ENCODE peak calls at places on chromosomes 16 and 17, in five cellular contexts. One of them, this sample, is unnamed.

GRCh38 chr17:78735832-78736525 is 46.1 kb downstream of the CYTH1 start:
- DNase-seq in K562: peak
- DNase-seq in A549: no peak
- DNase-seq in H1: no peak
- DNase-seq in HepG2: peak
- DNase-seq in this sample: no peak

GRCh38 chr17:2957631-2958286 is 105.6 kb downstream of the OR1D5 start:
- DNase-seq in K562: no peak
- DNase-seq in A549: no peak
- DNase-seq in H1: no peak
- DNase-seq in HepG2: no peak
- DNase-seq in this sample: no peak

GRCh38 chr16:4402439-4403132 is 13.8 kb downstream of the CORO7 start:
- DNase-seq in K562: peak
- DNase-seq in A549: peak
- DNase-seq in H1: no peak
- DNase-seq in HepG2: peak
- DNase-seq in this sample: no peak

GRCh38 chr17:28078443-28079229 is 36.2 kb downstream of the NLK start:
- DNase-seq in K562: no peak
- DNase-seq in A549: no peak
- DNase-seq in H1: no peak
- DNase-seq in HepG2: no peak
- DNase-seq in this sample: no peak

GRCh38 chr16:58020628-58021521 is 4.7 kb upstream of the MMP15 start:
- DNase-seq in K562: peak
- DNase-seq in A549: peak
- DNase-seq in H1: no peak
- DNase-seq in HepG2: peak
- DNase-seq in this sample: no peak

GRCh38 chr17:21463204-21463661 is 87.1 kb downstream of the KCNJ12 start:
- DNase-seq in K562: no peak
- DNase-seq in A549: no peak
- DNase-seq in H1: no peak
- DNase-seq in HepG2: no peak
- DNase-seq in this sample: no peak

GRCh38 chr17:39812466-39812865 is 51.6 kb downstream of the IKZF3 start:
- DNase-seq in K562: no peak
- DNase-seq in A549: no peak
- DNase-seq in H1: no peak
- DNase-seq in HepG2: no peak
- DNase-seq in this sample: no peak

GRCh38 chr17:5557485-5557884 is 26.8 kb downstream of the NLRP1 start:
- DNase-seq in K562: no peak
- DNase-seq in A549: no peak
- DNase-seq in H1: no peak
- DNase-seq in HepG2: no peak
- DNase-seq in this sample: no peak

GRCh38 chr16:67396159-67396774 is 3.0 kb upstream of the TPPP3 start:
- DNase-seq in K562: peak
- DNase-seq in A549: peak
- DNase-seq in H1: no peak
- DNase-seq in HepG2: peak
- DNase-seq in this sample: no peak

GRCh38 chr17:77424585-77425344 is 284.0 kb downstream of the SEC14L1 start:
- DNase-seq in K562: peak
- DNase-seq in A549: no peak
- DNase-seq in H1: no peak
- DNase-seq in HepG2: no peak
- DNase-seq in this sample: no peak
- TF ChIP-seq KDM1A in K562: no peak
- TF ChIP-seq KDM1A in A549: peak
- TF ChIP-seq KDM1A in H1: peak
- TF ChIP-seq KDM1A in HepG2: no peak
- TF ChIP-seq KDM1A in this sample: no peak

GRCh38 chr17:71634376-71634775 is 486.4 kb upstream of the SOX9 start:
- DNase-seq in K562: no peak
- DNase-seq in A549: no peak
- DNase-seq in H1: no peak
- DNase-seq in HepG2: no peak
- DNase-seq in this sample: no peak

GRCh38 chr17:71633391-71633849 is 487.4 kb upstream of the SOX9 start:
- DNase-seq in K562: no peak
- DNase-seq in A549: peak
- DNase-seq in H1: no peak
- DNase-seq in HepG2: no peak
- DNase-seq in this sample: no peak

GRCh38 chr17:71628306-71628705 is 492.5 kb upstream of the SOX9 start:
- DNase-seq in K562: no peak
- DNase-seq in A549: no peak
- DNase-seq in H1: no peak
- DNase-seq in HepG2: no peak
- DNase-seq in this sample: no peak

GRCh38 chr17:71632328-71632727 is 488.5 kb upstream of the SOX9 start:
- DNase-seq in K562: no peak
- DNase-seq in A549: no peak
- DNase-seq in H1: no peak
- DNase-seq in HepG2: no peak
- DNase-seq in this sample: no peak

DNA sequence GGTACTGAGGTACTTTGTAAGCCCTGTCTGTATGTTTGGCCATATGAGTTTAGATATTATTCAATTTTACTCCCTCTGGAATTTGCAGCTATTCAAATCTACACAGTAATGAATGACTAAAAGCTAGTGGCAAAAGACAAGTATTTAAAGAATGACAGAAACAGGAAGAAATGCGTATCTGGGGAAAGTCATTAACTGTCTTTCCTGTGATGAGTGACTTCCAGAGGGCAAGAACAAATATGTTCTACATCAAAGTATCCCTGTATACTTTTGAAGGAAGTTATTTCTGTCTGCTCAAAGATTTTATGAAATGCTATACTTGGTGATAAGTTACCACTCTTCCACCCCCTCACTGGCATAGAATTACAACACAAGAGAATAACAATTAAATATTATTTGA is 489.3 kb upstream of the SOX9 start:
- DNase-seq in K562: no peak
- DNase-seq in A549: no peak
- DNase-seq in H1: no peak
- DNase-seq in HepG2: no peak
- DNase-seq in this sample: no peak
- TF ChIP-seq KDM1A in K562: no peak
- TF ChIP-seq KDM1A in A549: no peak
- TF ChIP-seq KDM1A in H1: no peak
- TF ChIP-seq KDM1A in HepG2: no peak
- TF ChIP-seq KDM1A in this sample: no peak

GRCh38 chr17:51912939-51913338 is 245.6 kb downstream of the CA10 start:
- DNase-seq in K562: no peak
- DNase-seq in A549: no peak
- DNase-seq in H1: no peak
- DNase-seq in HepG2: no peak
- DNase-seq in this sample: no peak

GRCh38 chr17:51913491-51913890 is 245.0 kb downstream of the CA10 start:
- DNase-seq in K562: no peak
- DNase-seq in A549: no peak
- DNase-seq in H1: no peak
- DNase-seq in HepG2: no peak
- DNase-seq in this sample: no peak

GRCh38 chr17:51908841-51909537 is 249.5 kb downstream of the CA10 start:
- DNase-seq in K562: no peak
- DNase-seq in A549: no peak
- DNase-seq in H1: no peak
- DNase-seq in HepG2: no peak
- DNase-seq in this sample: no peak

GRCh38 chr17:51909971-51910370 is 248.5 kb downstream of the CA10 start:
- DNase-seq in K562: no peak
- DNase-seq in A549: no peak
- DNase-seq in H1: no peak
- DNase-seq in HepG2: no peak
- DNase-seq in this sample: no peak

DNA sequence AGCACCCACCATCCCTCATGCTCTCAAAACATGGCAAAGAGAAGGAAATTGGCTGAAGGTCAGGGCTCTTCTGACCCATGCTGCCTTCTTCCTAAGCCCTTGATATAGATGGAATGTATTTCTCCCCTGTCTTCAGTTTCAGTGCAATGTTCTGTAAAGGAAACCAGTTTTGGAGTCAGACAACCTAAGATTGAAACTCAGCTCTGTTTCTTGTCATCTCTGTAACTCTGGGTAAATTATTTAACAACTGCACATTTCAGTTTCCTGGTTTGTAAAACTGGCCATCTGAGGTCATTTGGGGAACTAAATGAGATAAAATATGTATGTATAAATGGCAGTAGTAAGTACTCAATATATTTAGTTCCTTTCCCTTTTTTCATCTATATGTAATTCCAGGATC is 243.9 kb downstream of the CA10 start:
- DNase-seq in K562: no peak
- DNase-seq in A549: no peak
- DNase-seq in H1: no peak
- DNase-seq in HepG2: no peak
- DNase-seq in this sample: no peak
- TF ChIP-seq KDM1A in K562: no peak
- TF ChIP-seq KDM1A in A549: no peak
- TF ChIP-seq KDM1A in H1: no peak
- TF ChIP-seq KDM1A in HepG2: no peak
- TF ChIP-seq KDM1A in this sample: no peak

GRCh38 chr17:17414316-17414937 is 62.4 kb upstream of the MED9 start:
- DNase-seq in K562: no peak
- DNase-seq in A549: no peak
- DNase-seq in H1: no peak
- DNase-seq in HepG2: no peak
- DNase-seq in this sample: no peak
- TF ChIP-seq KDM1A in K562: no peak
- TF ChIP-seq KDM1A in A549: no peak
- TF ChIP-seq KDM1A in H1: no peak
- TF ChIP-seq KDM1A in HepG2: no peak
- TF ChIP-seq KDM1A in this sample: no peak

GRCh38 chr16:89696598-89697128 is 4.8 kb downstream of the SPATA2L start:
- DNase-seq in K562: peak
- DNase-seq in A549: no peak
- DNase-seq in H1: no peak
- DNase-seq in HepG2: no peak
- DNase-seq in this sample: no peak
- TF ChIP-seq KDM1A in K562: no peak
- TF ChIP-seq KDM1A in A549: no peak
- TF ChIP-seq KDM1A in H1: no peak
- TF ChIP-seq KDM1A in HepG2: no peak
- TF ChIP-seq KDM1A in this sample: no peak

GRCh38 chr17:64420143-64420670 is 28.7 kb upstream of the MILR1 start:
- DNase-seq in K562: peak
- DNase-seq in A549: peak
- DNase-seq in H1: no peak
- DNase-seq in HepG2: peak
- DNase-seq in this sample: no peak
- TF ChIP-seq KDM1A in K562: no peak
- TF ChIP-seq KDM1A in A549: no peak
- TF ChIP-seq KDM1A in H1: no peak
- TF ChIP-seq KDM1A in HepG2: no peak
- TF ChIP-seq KDM1A in this sample: no peak

GRCh38 chr16:81752876-81753227 is 26.2 kb upstream of the PLCG2 start:
- DNase-seq in K562: no peak
- DNase-seq in A549: no peak
- DNase-seq in H1: no peak
- DNase-seq in HepG2: no peak
- DNase-seq in this sample: no peak
- TF ChIP-seq KDM1A in K562: no peak
- TF ChIP-seq KDM1A in A549: no peak
- TF ChIP-seq KDM1A in H1: no peak
- TF ChIP-seq KDM1A in HepG2: no peak
- TF ChIP-seq KDM1A in this sample: no peak